ENCODE peak calls at places on chromosome 4, in seven cellular contexts. F is HCT116, A is HEK293T, L is H1, C is HepG2, V is GM12878, W is WTC11. J is an unnamed sample.

GRCh38 chr4:76470064-76470463 is 35.0 kb downstream of the SHROOM3 start:
- DNase-seq in F (no peak), A (no peak), L (no peak), C (no peak), V (no peak), W (no peak), J (no peak)

GRCh38 chr4:168857009-168857408 is 153.0 kb downstream of the CBR4 start:
- DNase-seq in F (no peak), A (no peak), L (no peak), C (no peak), V (no peak), W (no peak), J (no peak)

GRCh38 chr4:80239480-80239879 is 27.0 kb upstream of the FGF5 start:
- DNase-seq in F (no peak), A (no peak), L (no peak), C (no peak), V (no peak), W (no peak), J (no peak)

GRCh38 chr4:8101796-8102355 is 56.7 kb downstream of the ABLIM2 start:
- DNase-seq in F (no peak), A (no peak), L (no peak), C (no peak), V (no peak), W (no peak), J (no peak)

GRCh38 chr4:122329876-122330595 is 48.8 kb upstream of the ADAD1 start:
- DNase-seq in F (no peak), A (no peak), L (no peak), C (no peak), V (no peak), W (no peak), J (no peak)

GRCh38 chr4:139167774-139168444 is 9.1 kb downstream of the ELF2 start:
- DNase-seq in F (peak), A (peak), L (no peak), C (peak), V (no peak), W (no peak), J (peak)

GRCh38 chr4:153232768-153233167 is 28.5 kb downstream of the TRIM2 start:
- DNase-seq in F (peak), A (peak), L (peak), C (peak), V (no peak), W (peak), J (no peak)

GRCh38 chr4:5435201-5435600 is 273.2 kb downstream of the EVC2 start:
- DNase-seq in F (no peak), A (no peak), L (no peak), C (no peak), V (no peak), W (no peak), J (no peak)

GRCh38 chr4:88159137-88159725 is 792 bp upstream of the ABCG2 start:
- DNase-seq in F (peak), A (peak), L (peak), C (peak), V (no peak), W (peak), J (no peak)

GRCh38 chr4:139188648-139189416 is 11.8 kb upstream of the ELF2 start:
- DNase-seq in F (no peak), A (no peak), L (no peak), C (no peak), V (no peak), W (no peak), J (peak)

GRCh38 chr4:183746305-183747229 is 87.5 kb downstream of the TRAPPC11 start:
- DNase-seq in F (no peak), A (no peak), L (no peak), C (no peak), V (peak), W (no peak), J (no peak)

GRCh38 chr4:175373031-175373430 is 439.0 kb downstream of the GPM6A start:
- DNase-seq in F (no peak), A (no peak), L (no peak), C (no peak), V (no peak), W (no peak), J (no peak)

GRCh38 chr4:80184053-80184790 is 13.1 kb upstream of the PRDM8 start:
- DNase-seq in F (peak), A (peak), L (no peak), C (peak), V (no peak), W (peak), J (no peak)

GRCh38 chr4:26463386-26463785 is 26.9 kb downstream of the CCKAR start:
- DNase-seq in F (no peak), A (no peak), L (no peak), C (no peak), V (no peak), W (no peak), J (no peak)

GRCh38 chr4:179467890-179468289 is 2025.7 kb upstream of the AGA start:
- DNase-seq in F (no peak), A (no peak), L (no peak), C (no peak), V (no peak), W (no peak), J (no peak)

GRCh38 chr4:63841266-63841665 is 568.0 kb downstream of the TECRL start:
- DNase-seq in F (no peak), A (no peak), L (no peak), C (no peak), V (no peak), W (no peak), J (no peak)

GRCh38 chr4:185793716-185794115 is 18.3 kb downstream of the SORBS2 start:
- DNase-seq in F (no peak), A (no peak), L (no peak), C (no peak), V (no peak), W (no peak), J (no peak)

GRCh38 chr4:108359936-108360681 is 191.4 kb upstream of the LEF1 start:
- DNase-seq in F (no peak), A (no peak), L (no peak), C (no peak), V (no peak), W (no peak), J (peak)

GRCh38 chr4:26787461-26788340 is 72.9 kb upstream of the STIM2 start:
- DNase-seq in F (peak), A (peak), L (peak), C (peak), V (no peak), W (peak), J (peak)

GRCh38 chr4:94660614-94661013 is 97.1 kb upstream of the BMPR1B start:
- DNase-seq in F (no peak), A (no peak), L (no peak), C (no peak), V (no peak), W (no peak), J (no peak)

GRCh38 chr4:173490817-173491518 is 39.1 kb downstream of the HAND2 start:
- DNase-seq in F (no peak), A (no peak), L (no peak), C (peak), V (no peak), W (no peak), J (no peak)

GRCh38 chr4:30724217-30724616 is 4.0 kb downstream of the PCDH7 start:
- DNase-seq in F (no peak), A (no peak), L (no peak), C (no peak), V (no peak), W (no peak), J (no peak)

GRCh38 chr4:74543983-74544382 is 99.0 kb downstream of the AREG start:
- DNase-seq in F (no peak), A (no peak), L (no peak), C (no peak), V (no peak), W (no peak), J (no peak)

GRCh38 chr4:154029171-154029570 is 240.3 kb upstream of the SFRP2 start:
- DNase-seq in F (no peak), A (no peak), L (no peak), C (no peak), V (no peak), W (no peak), J (no peak)

GRCh38 chr4:159791334-159791733 is 688.5 kb downstream of the RAPGEF2 start:
- DNase-seq in F (no peak), A (no peak), L (no peak), C (no peak), V (no peak), W (no peak), J (no peak)

GRCh38 chr4:17662694-17663093 is 48.3 kb downstream of the MED28 start:
- DNase-seq in F (no peak), A (no peak), L (no peak), C (no peak), V (no peak), W (no peak), J (no peak)

GRCh38 chr4:150164055-150164454 is 85.8 kb downstream of the DCLK2 start:
- DNase-seq in F (no peak), A (no peak), L (no peak), C (no peak), V (no peak), W (no peak), J (no peak)

GRCh38 chr4:17332483-17332882 is 179.4 kb downstream of the QDPR start:
- DNase-seq in F (no peak), A (no peak), L (no peak), C (no peak), V (no peak), W (no peak), J (no peak)

GRCh38 chr4:19193274-19193962 is 1058.3 kb upstream of the SLIT2 start:
- DNase-seq in F (no peak), A (no peak), L (no peak), C (no peak), V (no peak), W (no peak), J (no peak)

GRCh38 chr4:17809667-17810066 is 890 bp downstream of the DCAF16 start:
- DNase-seq in F (no peak), A (no peak), L (no peak), C (peak), V (no peak), W (no peak), J (no peak)

GRCh38 chr4:186757696-186758330 is 34.2 kb upstream of the FAT1 start:
- DNase-seq in F (no peak), A (no peak), L (no peak), C (no peak), V (no peak), W (no peak), J (no peak)

GRCh38 chr4:185874516-185875230 is 62.7 kb upstream of the SORBS2 start:
- DNase-seq in F (no peak), A (no peak), L (no peak), C (no peak), V (no peak), W (no peak), J (no peak)

GRCh38 chr4:7777871-7778523 is 161.7 kb downstream of the AFAP1 start:
- DNase-seq in F (no peak), A (no peak), L (no peak), C (no peak), V (no peak), W (no peak), J (no peak)

GRCh38 chr4:10085828-10086505 is 30.6 kb downstream of the WDR1 start:
- DNase-seq in F (no peak), A (no peak), L (no peak), C (no peak), V (no peak), W (no peak), J (no peak)

GRCh38 chr4:19158451-19158850 is 1093.3 kb upstream of the SLIT2 start:
- DNase-seq in F (no peak), A (no peak), L (no peak), C (no peak), V (no peak), W (no peak), J (no peak)

GRCh38 chr4:83308672-83309071 is 24.1 kb upstream of the COQ2 start:
- DNase-seq in F (no peak), A (no peak), L (no peak), C (no peak), V (no peak), W (peak), J (no peak)

GRCh38 chr4:166252487-166253402 is 379.7 kb downstream of the TLL1 start:
- DNase-seq in F (peak), A (peak), L (no peak), C (peak), V (no peak), W (peak), J (peak)

GRCh38 chr4:15291133-15291532 is 136.7 kb upstream of the C1QTNF7 start:
- DNase-seq in F (no peak), A (no peak), L (no peak), C (no peak), V (no peak), W (no peak), J (no peak)

GRCh38 chr4:95267081-95267480 is 281.7 kb downstream of the UNC5C start:
- DNase-seq in F (no peak), A (no peak), L (no peak), C (no peak), V (no peak), W (no peak), J (no peak)

GRCh38 chr4:70818173-70818856 is 21.4 kb downstream of the GRSF1 start:
- DNase-seq in F (no peak), A (no peak), L (no peak), C (no peak), V (no peak), W (no peak), J (no peak)

GRCh38 chr4:147310312-147310711 is 170.6 kb upstream of the EDNRA start:
- DNase-seq in F (no peak), A (no peak), L (no peak), C (no peak), V (no peak), W (no peak), J (no peak)

GRCh38 chr4:147311956-147312355 is 168.9 kb upstream of the EDNRA start:
- DNase-seq in F (no peak), A (no peak), L (no peak), C (no peak), V (no peak), W (no peak), J (no peak)

GRCh38 chr4:147307896-147308680 is 172.8 kb upstream of the EDNRA start:
- DNase-seq in F (no peak), A (no peak), L (no peak), C (no peak), V (no peak), W (no peak), J (no peak)

GRCh38 chr4:147312376-147313046 is 168.4 kb upstream of the EDNRA start:
- DNase-seq in F (no peak), A (peak), L (no peak), C (no peak), V (no peak), W (no peak), J (no peak)

DNA sequence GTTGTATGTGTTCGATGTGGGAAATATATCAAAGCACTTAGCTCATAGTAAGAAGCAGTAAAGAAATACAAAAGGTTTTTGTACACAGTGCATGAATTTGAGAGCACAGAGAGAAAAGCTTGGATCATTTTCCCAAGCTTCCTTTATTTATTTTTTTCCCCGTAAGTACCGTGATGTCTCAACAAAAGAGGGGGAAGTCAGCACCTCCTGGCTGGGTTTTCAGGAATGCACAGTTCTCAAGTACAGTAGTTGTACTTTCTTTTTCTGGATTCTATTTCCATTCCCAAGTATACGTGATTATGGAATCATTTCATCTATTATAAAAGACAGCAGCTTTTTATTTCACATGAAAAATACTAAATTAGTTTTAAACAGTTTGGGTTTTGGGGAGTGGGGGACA is 171.5 kb upstream of the EDNRA start:
- DNase-seq in F (no peak), A (no peak), L (no peak), C (no peak), V (no peak), W (no peak), J (no peak)
- TF ChIP-seq SP1 in F (no peak), A (no peak), L (no peak), C (no peak), V (no peak), W (no peak), J (no peak)

GRCh38 chr4:115113382-115114106 is at the start of gene NDST4:
- DNase-seq in F (no peak), A (peak), L (no peak), C (no peak), V (no peak), W (no peak), J (no peak)

GRCh38 chr4:115107411-115107810 is 6.0 kb downstream of the NDST4 start:
- DNase-seq in F (no peak), A (no peak), L (no peak), C (no peak), V (no peak), W (no peak), J (no peak)

GRCh38 chr4:115110191-115111166 is 2.9 kb downstream of the NDST4 start:
- DNase-seq in F (no peak), A (peak), L (no peak), C (no peak), V (no peak), W (no peak), J (no peak)

DNA sequence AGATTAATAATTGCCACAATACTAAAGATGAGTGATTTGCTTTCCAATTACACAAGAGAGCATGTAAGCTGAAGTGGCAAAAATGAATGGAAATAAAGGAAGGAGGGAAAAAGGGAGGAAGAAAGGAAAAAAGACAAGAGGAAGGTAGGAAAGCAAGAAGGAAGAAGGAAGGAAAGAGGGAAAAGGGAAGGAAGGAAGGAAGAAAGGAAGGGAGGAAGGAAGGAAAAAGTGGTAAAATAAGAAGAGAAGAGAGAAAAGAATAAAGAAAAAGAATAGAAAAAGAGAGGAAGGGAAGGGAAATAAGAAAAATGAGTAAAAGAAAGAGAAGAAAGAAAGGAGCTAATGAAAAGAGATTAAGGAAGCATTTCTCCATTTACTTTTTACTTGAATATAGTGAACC is 4.6 kb downstream of the NDST4 start:
- DNase-seq in F (no peak), A (no peak), L (no peak), C (no peak), V (no peak), W (no peak), J (no peak)
- TF ChIP-seq SP1 in F (no peak), A (no peak), L (no peak), C (no peak), V (no peak), W (no peak), J (no peak)

GRCh38 chr4:138053601-138054322 is 188.4 kb downstream of the SLC7A11 start:
- DNase-seq in F (peak), A (no peak), L (no peak), C (no peak), V (no peak), W (no peak), J (peak)
- TF ChIP-seq SP1 in F (peak), A (no peak), L (no peak), C (no peak), V (no peak), W (no peak), J (no peak)

DNA sequence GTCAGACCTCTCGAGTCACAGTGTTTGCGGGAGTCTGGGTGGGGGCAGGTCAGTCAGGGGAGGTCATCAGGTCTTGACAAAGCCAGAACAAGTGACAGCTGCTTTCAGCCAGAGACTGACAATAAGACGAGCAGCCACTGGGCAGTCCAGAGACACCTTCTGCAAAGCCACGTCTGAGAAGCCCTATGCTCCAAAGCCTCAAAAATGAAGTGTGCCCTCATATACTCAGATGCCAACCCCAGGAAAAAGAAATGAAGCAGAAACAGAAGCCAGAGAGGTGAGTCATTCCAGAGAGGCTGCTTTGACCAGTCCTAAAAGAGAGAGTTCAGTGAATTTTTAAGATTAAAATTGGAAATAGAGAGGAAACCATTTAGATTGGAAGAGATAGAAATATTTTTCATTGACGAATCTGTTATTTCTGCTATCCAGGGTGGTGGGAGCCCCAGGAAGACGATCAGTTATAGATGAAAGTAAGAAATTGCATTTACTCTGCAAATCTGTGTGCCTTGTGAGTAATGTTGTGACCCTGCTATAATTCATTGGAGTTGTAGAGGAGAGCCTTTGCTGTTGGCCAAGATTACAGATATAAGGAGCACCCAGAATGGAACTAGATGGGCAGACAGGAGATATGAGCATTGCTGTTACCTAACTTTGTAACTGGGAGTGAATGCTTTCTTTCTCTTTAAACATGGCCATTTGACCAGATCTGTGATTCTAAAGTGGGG is 77.9 kb downstream of the LRRC66 start:
- DNase-seq in F (no peak), A (no peak), L (no peak), C (no peak), V (no peak), W (no peak), J (no peak)
- TF ChIP-seq SP1 in F (no peak), A (no peak), L (no peak), C (no peak), V (no peak), W (no peak), J (no peak)

DNA sequence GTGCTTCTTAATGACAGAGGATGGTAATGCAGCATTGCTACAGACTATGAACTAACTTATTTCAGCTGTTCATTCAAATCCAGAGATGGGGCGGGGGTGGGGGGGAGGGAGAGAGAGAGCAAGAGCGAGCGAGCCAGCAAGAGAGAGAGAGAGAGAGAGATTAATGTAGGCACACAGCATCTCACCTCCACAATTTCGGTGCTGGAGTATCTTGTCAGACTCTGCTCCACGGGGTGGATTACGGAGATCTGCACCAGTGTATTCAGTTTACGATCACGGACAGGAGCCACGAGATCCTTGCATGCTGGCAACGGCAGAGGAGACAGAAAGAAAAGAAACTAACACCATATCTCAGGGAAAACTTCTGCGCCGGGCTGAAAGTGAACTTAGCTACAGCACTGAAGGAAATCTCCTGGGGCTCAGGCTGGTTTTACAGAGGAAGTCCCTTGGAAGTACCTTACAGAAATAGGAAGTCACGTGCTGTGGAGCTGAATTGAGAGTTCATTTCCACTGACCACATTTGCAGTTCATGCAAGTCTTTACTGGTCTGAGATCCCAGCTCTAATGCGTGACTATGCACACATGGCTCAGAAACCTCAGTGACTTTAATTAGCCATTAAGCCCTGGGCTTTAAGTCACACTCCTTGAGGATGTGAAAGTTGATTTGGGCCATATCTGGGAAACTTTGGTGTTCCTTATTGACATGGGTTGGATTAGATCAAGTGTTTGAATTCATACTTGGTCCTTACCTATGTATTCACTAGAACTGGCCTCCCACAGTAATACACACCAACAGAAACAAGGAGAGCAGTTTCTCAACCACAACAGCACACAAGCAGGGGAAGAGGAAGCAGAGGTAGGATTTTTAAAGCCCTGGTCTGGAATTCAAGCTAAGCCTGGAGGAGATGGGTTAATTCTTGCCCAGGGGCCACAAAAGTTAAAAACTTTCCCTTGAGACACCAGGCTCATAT is 440.8 kb downstream of the INPP4B start:
- DNase-seq in F (no peak), A (peak), L (no peak), C (no peak), V (peak), W (no peak), J (no peak)
- TF ChIP-seq SP1 in F (peak), A (no peak), L (no peak), C (no peak), V (no peak), W (no peak), J (no peak)

J was measured in K562.